ENCODE peak calls at places on chromosomes 4 and X, in four cellular contexts. R, A, W and J are unnamed samples.

GRCh38 chrX:10755477-10756334 is 135.3 kb upstream of the MID1 start:
- DNase-seq in R (peak), A (no peak), W (peak), J (peak)

GRCh38 chr4:78749972-78750727 is 26.0 kb upstream of the BMP2K start:
- DNase-seq in R (no peak), A (no peak), W (no peak), J (no peak)

GRCh38 chr4:74933562-74934015 is 673 bp downstream of the PARM1 start:
- DNase-seq in R (peak), A (peak), W (no peak), J (peak)

GRCh38 chrX:73289039-73289438 is 74.4 kb upstream of the NAP1L2 start:
- DNase-seq in R (no peak), A (no peak), W (no peak), J (no peak)

GRCh38 chr4:101961144-101961543 is 170.6 kb downstream of the BANK1 start:
- DNase-seq in R (no peak), A (no peak), W (no peak), J (no peak)

GRCh38 chrX:95058815-95059214 is 1384.8 kb downstream of the FAM133A start:
- DNase-seq in R (no peak), A (no peak), W (peak), J (no peak)

GRCh38 chrX:41043950-41044349 is 41.3 kb upstream of the USP9X start:
- DNase-seq in R (no peak), A (no peak), W (no peak), J (no peak)

GRCh38 chrX:55754861-55755294 is 37.3 kb downstream of the RRAGB start:
- DNase-seq in R (no peak), A (no peak), W (no peak), J (no peak)

GRCh38 chr4:11590132-11590531 is 161.4 kb upstream of the HS3ST1 start:
- DNase-seq in R (no peak), A (no peak), W (no peak), J (no peak)

GRCh38 chr4:74947798-74948197 is 14.9 kb downstream of the PARM1 start:
- DNase-seq in R (no peak), A (no peak), W (no peak), J (no peak)

GRCh38 chr4:25694466-25694865 is 38.8 kb downstream of the SLC34A2 start:
- DNase-seq in R (no peak), A (no peak), W (no peak), J (no peak)

GRCh38 chr4:107818301-107818910 is 6.3 kb upstream of the SGMS2 start:
- DNase-seq in R (no peak), A (no peak), W (peak), J (no peak)

GRCh38 chr4:5710065-5710961 is 688 bp upstream of the EVC start:
- DNase-seq in R (no peak), A (no peak), W (no peak), J (no peak)

GRCh38 chr4:153844144-153844543 is 55.3 kb upstream of the SFRP2 start:
- DNase-seq in R (no peak), A (no peak), W (no peak), J (no peak)

GRCh38 chr4:40915318-40916217 is 165.8 kb downstream of the NSUN7 start:
- DNase-seq in R (no peak), A (no peak), W (peak), J (no peak)

GRCh38 chr4:60605651-60606354 is 594.3 kb upstream of the ADGRL3 start:
- DNase-seq in R (no peak), A (no peak), W (no peak), J (no peak)

GRCh38 chr4:71198958-71199357 is 139.9 kb upstream of the SLC4A4 start:
- DNase-seq in R (no peak), A (no peak), W (no peak), J (no peak)

GRCh38 chrX:20066968-20067708 is 49.6 kb downstream of the MAP7D2 start:
- DNase-seq in R (no peak), A (no peak), W (no peak), J (no peak)

GRCh38 chrX:39201305-39201990 is 400.2 kb downstream of the MID1IP1 start:
- DNase-seq in R (no peak), A (no peak), W (peak), J (no peak)

GRCh38 chr4:153530284-153530995 is 64.3 kb downstream of the TMEM131L start:
- DNase-seq in R (no peak), A (no peak), W (no peak), J (no peak)

GRCh38 chr4:87092389-87093141 is 127.9 kb downstream of the KLHL8 start:
- DNase-seq in R (peak), A (peak), W (peak), J (peak)

GRCh38 chrX:44675364-44676024 is 132.8 kb upstream of the FUNDC1 start:
- DNase-seq in R (no peak), A (no peak), W (peak), J (no peak)

GRCh38 chr4:25993564-25994185 is 79.7 kb downstream of the SMIM20 start:
- DNase-seq in R (no peak), A (no peak), W (no peak), J (peak)

GRCh38 chrX:1222511-1223252 is 10.2 kb upstream of the CRLF2 start:
- DNase-seq in R (no peak), A (no peak), W (no peak), J (no peak)